ENCODE peak calls at places on chromosome 16, in seven cellular contexts. R is PC-3, U is SJCRH30, W is endothelial cell of umbilical vein, E is cardiac muscle cell, Q is heart left ventricle, S is GM12865. D is an unnamed sample.

GRCh38 chr16:4601317-4602186 is 13.1 kb downstream of the UBALD1 start:
- DNase-seq in R (no peak), U (no peak), W (no peak), E (no peak), Q (no peak), S (no peak), D (peak; percentile 34)

GRCh38 chr16:57977418-57978069 is 6.6 kb upstream of the CNGB1 start:
- DNase-seq in R (no peak), U (no peak), W (no peak), E (no peak), Q (peak; percentile 27), S (no peak), D (no peak)

GRCh38 chr16:48478418-48478817 is 93.2 kb upstream of the SIAH1 start:
- DNase-seq in R (no peak), U (no peak), W (no peak), E (no peak), Q (no peak), S (no peak), D (no peak)

GRCh38 chr16:19008770-19009169 is 25.0 kb downstream of the TMC7 start:
- DNase-seq in R (no peak), U (no peak), W (no peak), E (no peak), Q (no peak), S (no peak), D (peak; percentile 64)

GRCh38 chr16:81280393-81280792 is 34.4 kb upstream of the GAN start:
- DNase-seq in R (peak; percentile 55), U (no peak), W (peak; percentile 83), E (no peak), Q (no peak), S (no peak), D (peak; percentile 37)

GRCh38 chr16:47142469-47143328 is 1.0 kb downstream of the NETO2 start:
- DNase-seq in R (peak; percentile 18), U (peak; percentile 50), W (peak; percentile 59), E (peak; percentile 63), Q (peak; percentile 35), S (peak; percentile 49), D (peak; percentile 37)

GRCh38 chr16:6484931-6485330 is 847.7 kb upstream of the RBFOX1 start:
- DNase-seq in R (no peak), U (no peak), W (no peak), E (no peak), Q (no peak), S (no peak), D (no peak)

GRCh38 chr16:46947900-46948547 is 25.4 kb downstream of the DNAJA2 start:
- DNase-seq in R (peak; percentile 53), U (peak; percentile 66), W (peak; percentile 46), E (peak; percentile 58), Q (no peak), S (peak; percentile 78), D (peak; percentile 63)

GRCh38 chr16:31033709-31034492 is 543 bp downstream of the STX4 start:
- DNase-seq in R (peak; percentile 73), U (peak; percentile 90), W (peak; percentile 82), E (peak; percentile 88), Q (peak; percentile 95), S (peak; percentile 85), D (peak; percentile 79)

GRCh38 chr16:81279375-81279774 is 35.4 kb upstream of the GAN start:
- DNase-seq in R (peak; percentile 23), U (no peak), W (peak; percentile 76), E (no peak), Q (no peak), S (no peak), D (peak; percentile 52)

GRCh38 chr16:20898938-20899502 is 1.1 kb downstream of the DCUN1D3 start:
- DNase-seq in R (no peak), U (no peak), W (peak; percentile 45), E (no peak), Q (no peak), S (no peak), D (peak; percentile 89)

GRCh38 chr16:67942200-67942509 is 1.8 kb downstream of the LCAT start:
- DNase-seq in R (peak; percentile 27), U (peak; percentile 52), W (peak; percentile 35), E (peak; percentile 68), Q (no peak), S (peak; percentile 67), D (peak; percentile 30)

GRCh38 chr16:88473666-88474534 is 20.8 kb downstream of the ZFPM1 start:
- DNase-seq in R (no peak), U (no peak), W (peak; percentile 55), E (no peak), Q (peak; percentile 83), S (no peak), D (peak; percentile 96)

GRCh38 chr16:88681709-88682451 is 4.4 kb downstream of the SNAI3 start:
- DNase-seq in R (no peak), U (no peak), W (no peak), E (no peak), Q (peak; percentile 77), S (peak; percentile 97), D (no peak)

GRCh38 chr16:30346286-30346685 is 8.8 kb downstream of the CD2BP2 start:
- DNase-seq in R (no peak), U (peak; percentile 0), W (no peak), E (no peak), Q (no peak), S (no peak), D (no peak)

GRCh38 chr16:68064791-68065365 is 20.3 kb upstream of the NFATC3 start:
- DNase-seq in R (peak; percentile 63), U (peak; percentile 76), W (peak; percentile 77), E (peak; percentile 73), Q (peak; percentile 75), S (peak; percentile 71), D (peak; percentile 95)

GRCh38 chr16:11748023-11748403 is 5.4 kb upstream of the TXNDC11 start:
- DNase-seq in R (no peak), U (no peak), W (no peak), E (no peak), Q (no peak), S (no peak), D (no peak)

GRCh38 chr16:20956319-20956718 is 55.7 kb downstream of the LYRM1 start:
- DNase-seq in R (peak; percentile 30), U (no peak), W (no peak), E (no peak), Q (no peak), S (no peak), D (peak; percentile 37)

GRCh38 chr16:49473773-49474172 is 100.2 kb downstream of the C16orf78 start:
- DNase-seq in R (no peak), U (no peak), W (no peak), E (no peak), Q (peak; percentile 15), S (no peak), D (no peak)

GRCh38 chr16:49491736-49492089 is 118.1 kb downstream of the C16orf78 start:
- DNase-seq in R (peak; percentile 20), U (no peak), W (peak; percentile 20), E (peak; percentile 12), Q (peak; percentile 57), S (no peak), D (no peak)

GRCh38 chr16:69921125-69921524 is 30.0 kb upstream of the CLEC18A start:
- DNase-seq in R (no peak), U (no peak), W (no peak), E (no peak), Q (no peak), S (no peak), D (peak; percentile 39)

GRCh38 chr16:55773859-55774549 is 58.9 kb downstream of the CES1 start:
- DNase-seq in R (no peak), U (no peak), W (no peak), E (no peak), Q (no peak), S (no peak), D (no peak)

GRCh38 chr16:15704545-15704987 is 54.5 kb downstream of the NDE1 start:
- DNase-seq in R (peak; percentile 73), U (peak; percentile 88), W (peak; percentile 73), E (peak; percentile 83), Q (peak; percentile 79), S (peak; percentile 71), D (peak; percentile 81)

DNA sequence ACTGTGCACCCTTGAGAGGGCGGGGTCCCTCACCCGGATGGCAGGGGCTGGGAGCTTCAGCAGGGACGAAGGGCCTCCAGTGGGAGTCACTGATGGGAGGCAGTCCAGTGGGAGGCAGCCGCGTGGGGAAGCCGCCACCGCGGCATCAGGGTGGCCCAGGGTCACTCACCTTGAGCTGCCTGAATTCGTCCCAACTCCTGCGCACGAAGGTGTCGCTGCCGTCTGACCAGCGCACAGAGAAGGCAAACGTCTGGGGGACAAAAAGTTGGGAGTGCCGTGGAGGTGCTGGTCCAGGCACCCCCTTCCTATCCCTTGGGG is 540 bp downstream of the NOXO1 start:
- DNase-seq in R (no peak), U (no peak), W (no peak), E (no peak), Q (no peak), S (no peak), D (no peak)
- H3K4me3 ChIP-seq in R (no peak overlapping the region), U (no peak overlapping the region), W (no peak overlapping the region), E (no peak overlapping the region), Q (no peak overlapping the region), S (no peak overlapping the region), D (no peak overlapping the region)

GRCh38 chr16:17470002-17470870 is 524 bp downstream of the XYLT1 start:
- DNase-seq in R (no peak), U (no peak), W (no peak), E (peak; percentile 57), Q (no peak), S (no peak), D (peak; percentile 12)

GRCh38 chr16:17470871-17471744 is at the start of gene XYLT1:
- DNase-seq in R (peak; percentile 58), U (no peak), W (no peak), E (peak; percentile 69), Q (peak; percentile 57), S (no peak), D (peak; percentile 98)

GRCh38 chr16:17474037-17474436 is 3.3 kb upstream of the XYLT1 start:
- DNase-seq in R (no peak), U (no peak), W (no peak), E (no peak), Q (no peak), S (no peak), D (no peak)

GRCh38 chr16:17469742-17470001 is 1.1 kb downstream of the XYLT1 start:
- DNase-seq in R (no peak), U (no peak), W (no peak), E (no peak), Q (no peak), S (no peak), D (no peak)

DNA sequence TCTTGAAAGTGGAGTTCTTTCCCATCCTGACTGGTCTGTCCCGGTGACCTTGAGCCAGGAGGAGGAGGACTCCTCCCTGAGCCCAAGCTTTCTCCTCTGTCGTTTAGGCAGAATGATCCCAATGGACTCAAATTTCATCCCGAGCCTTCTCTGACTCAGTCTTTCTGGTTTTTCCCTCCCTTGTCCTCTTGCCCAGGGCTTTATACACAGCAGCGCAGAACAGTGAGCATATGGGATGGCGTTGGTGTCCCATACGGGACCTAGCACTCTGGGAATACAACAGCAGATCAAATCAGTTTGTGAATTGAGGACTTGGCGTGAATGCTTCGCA is 950 bp upstream of the XYLT1 start:
- DNase-seq in R (no peak), U (no peak), W (no peak), E (no peak), Q (no peak), S (no peak), D (no peak)
- H3K4me3 ChIP-seq in R (no peak overlapping the region), U (no peak overlapping the region), W (no peak overlapping the region), E (no peak overlapping the region), Q (no peak overlapping the region), S (no peak overlapping the region), D (peak overlapping the region; percentile 48)

GRCh38 chr16:51321251-51321650 is 170.2 kb upstream of the SALL1 start:
- DNase-seq in R (no peak), U (no peak), W (no peak), E (no peak), Q (no peak), S (no peak), D (no peak)
- H3K4me3 ChIP-seq in R (no peak overlapping the region), U (no peak overlapping the region), W (no peak overlapping the region), E (no peak overlapping the region), Q (no peak overlapping the region), S (no peak overlapping the region), D (no peak overlapping the region)

GRCh38 chr16:12903325-12904040 is 2.1 kb downstream of the SHISA9 start:
- DNase-seq in R (no peak), U (no peak), W (no peak), E (peak; percentile 14), Q (no peak), S (no peak), D (no peak)
- H3K4me3 ChIP-seq in R (no peak overlapping the region), U (no peak overlapping the region), W (no peak overlapping the region), E (peak overlapping the region; percentile 27), Q (peak overlapping the region; percentile 32), S (no peak overlapping the region), D (no peak overlapping the region)

D was measured in fibroblast of the aortic adventitia.